ENCODE peak calls at places on chromosome 22, in ten cellular contexts. B, G, Z, K, X, A, R, M, U and V are unnamed samples.

GRCh38 chr22:30183861-30184278 is 62.7 kb downstream of the LIF start:
- DNase-seq in R (no peak), X (no peak), A (no peak), G (no peak), U (no peak), B (no peak), K (peak), M (no peak), Z (no peak), V (no peak)

GRCh38 chr22:49754674-49755590 is 72.7 kb downstream of the BRD1 start:
- DNase-seq in G (no peak), X (no peak), U (no peak), R (no peak), A (no peak), M (peak), K (no peak), B (no peak), Z (peak), V (no peak)

GRCh38 chr22:32564170-32565001 is 89.8 kb downstream of the FBXO7 start:
- DNase-seq in A (no peak), B (no peak), U (no peak), G (no peak), K (peak), R (no peak), X (peak), M (no peak), Z (peak), V (no peak)

GRCh38 chr22:31230871-31231621 is 18.9 kb downstream of the LIMK2 start:
- DNase-seq in M (no peak), X (no peak), A (peak), U (peak), G (peak), B (peak), Z (peak), R (peak), K (peak), V (no peak)

GRCh38 chr22:41479671-41480396 is 10.9 kb downstream of the ACO2 start:
- DNase-seq in Z (no peak), R (no peak), A (no peak), X (no peak), M (no peak), U (no peak), K (peak), B (no peak), G (peak), V (peak)

GRCh38 chr22:31327786-31328544 is 18.2 kb downstream of the PATZ1 start:
- DNase-seq in B (no peak), X (no peak), U (no peak), R (no peak), Z (no peak), M (no peak), G (no peak), K (no peak), A (no peak), V (no peak)

GRCh38 chr22:32528984-32529982 is 54.7 kb downstream of the FBXO7 start:
- DNase-seq in G (peak), U (peak), K (peak), R (peak), A (peak), X (peak), Z (peak), B (peak), M (peak), V (peak)

GRCh38 chr22:24146791-24147353 is 34.4 kb upstream of the SUSD2 start:
- DNase-seq in U (peak), B (peak), G (no peak), M (no peak), A (peak), R (no peak), Z (no peak), X (no peak), K (peak), V (no peak)

GRCh38 chr22:48103126-48103875 is 1340.9 kb downstream of the TBC1D22A start:
- DNase-seq in M (no peak), K (no peak), B (no peak), X (peak), R (no peak), G (no peak), U (no peak), Z (peak), A (no peak), V (no peak)

GRCh38 chr22:47167056-47167455 is 404.6 kb downstream of the TBC1D22A start:
- DNase-seq in G (no peak), X (peak), Z (no peak), K (no peak), M (no peak), U (no peak), A (no peak), R (no peak), B (no peak), V (no peak)

GRCh38 chr22:32044913-32045312 is 1.9 kb downstream of the SLC5A1 start:
- DNase-seq in U (peak), B (no peak), Z (no peak), R (no peak), A (peak), M (no peak), K (no peak), G (no peak), X (no peak), V (no peak)

GRCh38 chr22:23243006-23243573 is 62.8 kb downstream of the BCR start:
- DNase-seq in G (no peak), K (no peak), M (no peak), A (no peak), B (no peak), Z (peak), U (no peak), X (no peak), R (peak), V (no peak)

GRCh38 chr22:42844756-42845155 is 12.3 kb downstream of the ARFGAP3 start:
- DNase-seq in M (no peak), Z (no peak), B (no peak), R (no peak), G (no peak), K (peak), X (no peak), U (no peak), A (no peak), V (no peak)
- H3K27ac ChIP-seq in M (peak), Z (no peak), B (no peak), R (no peak), G (no peak), K (no peak), X (no peak), U (no peak), A (peak), V (no peak)

DNA sequence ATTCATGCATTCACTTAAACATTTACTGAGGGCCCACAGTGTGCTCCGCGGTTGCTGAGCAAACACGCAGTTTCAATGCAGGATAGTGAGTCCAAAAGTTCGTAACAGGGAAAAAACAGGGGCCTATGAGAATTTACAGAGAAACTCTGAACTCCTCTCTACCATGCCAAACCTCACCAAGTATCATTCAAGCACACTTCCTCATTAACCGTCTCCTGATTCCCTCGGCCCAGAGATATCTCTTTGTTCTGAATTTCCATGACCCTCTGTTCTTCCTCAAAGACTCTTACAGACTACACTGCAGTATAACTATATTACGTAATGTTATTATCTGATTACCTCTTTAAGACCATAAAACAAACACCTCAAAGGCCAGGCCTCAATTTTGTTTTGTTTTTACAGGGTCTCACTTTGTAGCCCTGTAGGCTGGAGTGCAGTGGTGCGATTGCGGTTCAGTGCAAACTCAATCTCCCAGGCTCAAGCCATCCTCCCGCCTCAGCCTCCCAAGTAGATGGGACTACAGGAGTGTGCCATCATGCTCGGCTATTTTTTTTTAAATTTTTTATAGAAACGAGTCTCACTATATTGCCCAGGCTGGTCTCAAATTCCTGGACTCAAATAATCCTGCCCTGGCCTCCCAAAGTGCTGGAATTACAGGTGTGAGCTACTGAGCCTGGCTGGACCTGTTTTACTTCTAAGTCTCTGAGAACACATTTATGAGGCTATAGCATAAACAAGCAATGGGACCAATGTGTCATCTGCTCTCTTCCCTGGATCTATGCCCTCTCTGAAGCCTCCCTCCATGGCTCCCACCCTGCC is 3.6 kb downstream of the HPS4 start:
- DNase-seq in M (no peak), U (no peak), G (no peak), A (no peak), X (no peak), K (no peak), R (no peak), Z (no peak), B (no peak), V (no peak)
- H3K27ac ChIP-seq in M (peak), U (peak), G (peak), A (peak), X (peak), K (no peak), R (no peak), Z (peak), B (peak), V (no peak)

DNA sequence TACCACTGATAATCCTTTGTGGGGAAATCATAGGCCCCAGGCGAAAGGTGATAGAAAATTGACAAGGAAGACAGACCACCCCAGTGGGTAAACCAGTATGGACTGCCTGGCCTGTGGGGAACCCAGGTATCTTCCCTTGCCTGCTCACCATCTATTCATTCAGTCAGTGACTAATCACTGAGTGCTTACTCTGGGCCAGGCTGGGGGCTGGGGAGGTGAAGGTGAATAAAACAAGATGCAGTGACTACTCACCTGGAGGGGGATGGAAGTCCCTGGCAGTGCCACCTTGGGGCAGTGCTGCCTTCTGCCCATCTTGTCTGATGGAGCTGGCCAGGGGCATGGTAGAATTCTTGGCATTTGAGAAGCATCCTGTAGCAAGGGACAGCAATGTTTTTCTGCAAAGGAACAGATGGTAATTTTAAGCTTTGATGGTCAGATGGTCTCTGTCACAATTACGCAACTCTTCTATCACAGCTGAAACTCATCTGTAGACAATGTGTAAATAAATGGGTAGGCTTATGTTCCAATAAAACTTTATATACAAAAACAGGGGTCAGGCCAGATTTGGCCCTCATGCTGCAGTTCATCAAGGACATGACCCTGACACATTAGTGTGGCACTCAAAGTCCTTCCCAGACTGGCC is 4.6 kb downstream of the ISX start:
- DNase-seq in X (peak), G (no peak), M (no peak), K (no peak), R (no peak), Z (no peak), A (no peak), B (no peak), U (no peak), V (no peak)
- H3K27ac ChIP-seq in X (no peak), G (no peak), M (no peak), K (no peak), R (no peak), Z (no peak), A (no peak), B (no peak), U (no peak), V (no peak)

GRCh38 chr22:37626556-37627075 is 12.9 kb upstream of the SH3BP1 start:
- DNase-seq in M (no peak), G (no peak), B (no peak), K (no peak), X (no peak), U (no peak), Z (no peak), R (no peak), A (no peak), V (no peak)
- H3K27ac ChIP-seq in M (no peak), G (peak), B (peak), K (no peak), X (peak), U (no peak), Z (peak), R (peak), A (peak), V (peak)

GRCh38 chr22:21686193-21686608 is 20.4 kb downstream of the PPIL2 start:
- DNase-seq in U (no peak), G (no peak), X (no peak), A (no peak), B (no peak), K (no peak), Z (no peak), R (no peak), M (no peak), V (no peak)

GRCh38 chr22:21687685-21688259 is 22.0 kb downstream of the PPIL2 start:
- DNase-seq in X (no peak), B (no peak), Z (no peak), M (no peak), G (no peak), K (no peak), A (no peak), U (no peak), R (no peak), V (no peak)

GRCh38 chr22:21685164-21685513 is 19.3 kb downstream of the PPIL2 start:
- DNase-seq in A (no peak), R (no peak), K (no peak), X (no peak), M (no peak), U (no peak), B (no peak), G (no peak), Z (no peak), V (no peak)

GRCh38 chr22:21688341-21688705 is 22.5 kb downstream of the PPIL2 start:
- DNase-seq in A (no peak), K (no peak), G (no peak), U (no peak), M (no peak), X (no peak), B (no peak), R (no peak), Z (no peak), V (no peak)

GRCh38 chr22:21686634-21687393 is 21.0 kb downstream of the PPIL2 start:
- DNase-seq in K (no peak), R (no peak), X (no peak), B (no peak), A (no peak), U (peak), G (no peak), Z (no peak), M (peak), V (no peak)
- H3K27ac ChIP-seq in K (no peak), R (no peak), X (no peak), B (no peak), A (no peak), U (peak), G (no peak), Z (no peak), M (peak), V (no peak)

DNA sequence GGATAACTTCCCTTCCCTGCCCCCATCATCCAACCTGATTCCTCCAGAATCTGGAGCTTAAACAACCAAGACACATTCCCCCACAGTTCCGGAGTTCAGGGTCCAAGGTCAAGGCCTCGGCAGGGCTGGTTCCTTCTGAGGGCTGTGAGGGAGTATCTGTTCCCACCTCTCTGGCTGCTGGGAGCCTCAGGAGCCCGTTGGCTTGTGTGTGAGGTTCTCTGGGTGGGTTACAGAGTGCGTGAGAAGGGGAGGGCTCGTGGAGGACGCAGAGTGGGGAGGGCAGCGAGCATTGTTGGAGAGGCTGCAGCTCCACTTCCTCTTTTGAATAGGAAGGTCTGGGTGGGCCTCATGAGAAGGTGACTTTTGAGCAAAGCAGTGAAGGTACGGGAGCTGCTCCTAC is 8.5 kb downstream of the SERHL2 start:
- DNase-seq in A (no peak), Z (no peak), R (no peak), M (no peak), B (no peak), K (no peak), X (no peak), G (no peak), U (no peak), V (no peak)
- H3K27ac ChIP-seq in A (no peak), Z (no peak), R (no peak), M (no peak), B (no peak), K (no peak), X (no peak), G (no peak), U (no peak), V (no peak)

DNA sequence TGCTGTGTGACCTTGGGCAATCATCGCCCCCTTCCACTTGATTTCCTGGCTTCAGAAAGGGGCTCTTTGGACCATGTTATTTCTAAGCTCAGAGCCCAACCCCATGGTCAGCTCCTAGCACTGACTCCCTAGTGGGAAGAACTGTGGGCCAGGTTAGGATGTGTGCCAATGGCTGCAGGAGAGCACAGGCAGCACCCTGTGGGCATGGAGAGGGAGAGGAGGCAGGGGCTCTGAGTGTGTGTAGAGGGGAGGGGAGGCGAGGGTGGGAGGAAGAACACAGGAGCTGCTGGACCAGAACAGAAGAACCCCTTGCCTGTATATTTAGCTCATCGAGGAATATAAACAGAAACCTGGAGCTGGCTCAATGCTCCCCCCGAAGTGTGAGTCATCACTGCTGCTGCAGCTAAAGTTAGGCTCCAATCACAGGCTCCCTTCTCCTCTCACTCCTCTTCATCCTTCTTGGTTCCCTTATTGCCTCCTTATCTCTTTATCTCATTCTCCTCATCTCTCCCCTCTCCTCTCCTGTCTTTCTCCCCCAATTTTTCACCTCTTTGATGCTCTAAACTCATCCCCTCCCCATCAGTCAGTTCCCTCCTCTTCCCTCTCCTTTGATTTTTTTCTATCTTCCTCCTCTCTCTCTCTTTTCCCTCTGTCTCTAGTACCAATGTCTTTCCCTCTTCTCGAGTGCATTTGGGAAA is 14.5 kb upstream of the RPS19BP1 start:
- DNase-seq in B (no peak), U (no peak), A (no peak), X (no peak), K (peak), M (no peak), G (peak), R (no peak), Z (peak), V (peak)
- H3K27ac ChIP-seq in B (no peak), U (no peak), A (no peak), X (no peak), K (no peak), M (no peak), G (no peak), R (no peak), Z (no peak), V (peak)

DNA sequence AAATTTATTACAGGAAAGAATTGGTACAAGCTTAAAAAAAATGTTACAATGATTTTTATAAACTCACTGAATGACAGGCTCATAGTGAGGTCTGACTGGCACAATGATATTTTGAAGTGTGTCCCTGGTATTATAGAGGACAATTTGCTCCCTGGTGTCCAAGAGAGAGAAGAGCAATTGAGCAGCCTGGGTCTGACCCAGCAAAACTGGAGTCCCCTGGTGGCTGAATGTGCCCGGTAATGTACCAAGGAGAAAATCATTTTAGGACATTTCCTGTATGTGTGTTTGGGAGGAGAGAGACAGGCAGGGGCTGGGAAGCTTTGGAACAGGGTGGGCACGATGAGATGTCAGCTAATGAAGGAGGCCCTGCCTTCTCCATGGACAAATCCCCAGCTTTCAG is 125.3 kb downstream of the APOL5 start:
- DNase-seq in B (peak), R (no peak), A (no peak), K (peak), U (peak), X (no peak), M (no peak), Z (no peak), G (no peak), V (no peak)
- H3K27ac ChIP-seq in B (no peak), R (no peak), A (no peak), K (no peak), U (no peak), X (no peak), M (no peak), Z (peak), G (no peak), V (no peak)

GRCh38 chr22:45477366-45478107 is 25.1 kb upstream of the FBLN1 start:
- DNase-seq in A (no peak), B (no peak), G (no peak), R (no peak), X (no peak), Z (no peak), M (no peak), K (no peak), U (no peak), V (no peak)

GRCh38 chr22:45476814-45477213 is 25.9 kb upstream of the FBLN1 start:
- DNase-seq in A (peak), X (no peak), R (no peak), K (no peak), Z (no peak), G (no peak), U (no peak), M (no peak), B (no peak), V (no peak)

GRCh38 chr22:45480717-45481116 is 22.0 kb upstream of the FBLN1 start:
- DNase-seq in K (no peak), G (no peak), M (no peak), Z (no peak), U (no peak), R (no peak), B (no peak), A (no peak), X (no peak), V (no peak)

GRCh38 chr22:45475876-45476514 is 26.7 kb upstream of the FBLN1 start:
- DNase-seq in R (no peak), G (no peak), B (no peak), K (no peak), U (no peak), X (no peak), M (no peak), Z (peak), A (no peak), V (no peak)

DNA sequence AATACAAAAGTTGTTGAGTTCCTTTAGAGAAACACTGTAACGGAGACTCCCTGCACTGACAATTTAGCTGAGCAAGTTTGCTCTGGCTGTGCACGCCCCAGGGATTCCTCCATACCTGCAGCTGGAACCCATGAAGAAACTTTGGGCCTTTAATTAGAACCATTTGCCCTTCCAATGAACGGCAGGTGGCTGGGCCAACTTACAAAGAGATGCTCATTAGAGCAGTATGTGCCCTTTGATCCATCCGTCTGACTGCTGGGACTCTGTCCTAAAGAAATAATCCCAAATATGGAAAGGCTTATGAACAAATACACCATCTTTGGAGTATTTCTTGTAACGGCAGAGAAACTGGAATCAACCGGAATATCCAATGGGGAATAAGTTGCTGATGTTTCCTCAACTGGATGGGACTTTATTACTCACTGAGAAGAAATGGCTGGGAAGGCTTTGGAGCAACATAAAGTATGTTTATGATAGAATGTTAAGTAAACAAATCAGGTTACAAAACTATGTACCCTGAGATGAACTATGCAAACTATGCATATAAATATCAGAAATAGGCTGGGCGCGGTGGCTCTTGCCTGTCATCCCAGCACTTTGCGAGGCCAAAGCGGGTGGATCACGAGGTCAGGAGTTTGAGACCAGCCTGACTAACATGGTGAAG is 24.4 kb upstream of the FBLN1 start:
- DNase-seq in U (no peak), G (no peak), R (no peak), K (peak), X (no peak), B (no peak), Z (no peak), M (no peak), A (peak), V (no peak)
- H3K27ac ChIP-seq in U (no peak), G (no peak), R (no peak), K (peak), X (no peak), B (no peak), Z (no peak), M (no peak), A (peak), V (no peak)